ENCODE peak calls at places on chromosomes 7 and 10, in six cellular contexts. A, Z, I, O, Y and C are unnamed samples. For H3K4me1, the result is how much of the 10 kb centered on the place peaks cover.

GRCh38 chr10:11602919-11603523 is 8.4 kb downstream of the USP6NL start:
- DNase-seq in I (peak), Y (no peak), Z (no peak), A (peak), O (peak), C (no peak)

GRCh38 chr7:147990837-147991236 is 599.7 kb upstream of the C7orf33 start:
- DNase-seq in Z (no peak), O (no peak), Y (no peak), A (no peak), I (no peak), C (no peak)

GRCh38 chr10:14688606-14689005 is 86.1 kb downstream of the FAM107B start:
- DNase-seq in Z (no peak), O (peak), A (peak), Y (no peak), I (no peak), C (no peak)

GRCh38 chr10:69089638-69090599 is 2.0 kb downstream of the SRGN start:
- DNase-seq in A (peak), O (peak), Y (no peak), Z (peak), I (no peak), C (no peak)

GRCh38 chr10:43137971-43138756 is at the start of gene CSGALNACT2:
- DNase-seq in Y (peak), I (peak), A (peak), Z (peak), O (peak), C (peak)

GRCh38 chr7:150848111-150848510 is 4.2 kb upstream of the AOC1 start:
- DNase-seq in A (no peak), Z (no peak), I (no peak), O (no peak), Y (no peak), C (no peak)

GRCh38 chr7:69825031-69825681 is 226.9 kb downstream of the AUTS2 start:
- DNase-seq in A (no peak), Y (no peak), O (no peak), Z (no peak), I (no peak), C (no peak)

GRCh38 chr7:12386237-12386839 is 17.3 kb downstream of the VWDE start:
- DNase-seq in O (no peak), I (no peak), Z (no peak), A (no peak), Y (no peak), C (no peak)

GRCh38 chr10:93376372-93377296 is 105.5 kb downstream of the MYOF start:
- DNase-seq in A (peak), O (peak), I (peak), Z (peak), Y (peak), C (peak)

GRCh38 chr7:74294191-74294998 is 5.2 kb downstream of the CLIP2 start:
- DNase-seq in Z (no peak), I (no peak), O (no peak), A (peak), Y (no peak), C (no peak)

GRCh38 chr10:106652279-106652678 is 512.2 kb downstream of the SORCS1 start:
- DNase-seq in I (no peak), A (no peak), Z (no peak), Y (no peak), O (no peak), C (no peak)

GRCh38 chr10:31756131-31757119 is 172.2 kb downstream of the ARHGAP12 start:
- DNase-seq in I (no peak), O (no peak), A (no peak), Z (no peak), Y (no peak), C (no peak)

GRCh38 chr7:20214787-20215669 is 2.2 kb downstream of the MACC1 start:
- DNase-seq in A (peak), I (peak), Y (no peak), Z (no peak), O (no peak), C (no peak)

GRCh38 chr10:49781247-49781646 is 19.1 kb upstream of the OGDHL start:
- DNase-seq in A (peak), I (no peak), O (peak), Z (no peak), Y (no peak), C (no peak)

GRCh38 chr7:42426163-42426562 is 189.2 kb upstream of the GLI3 start:
- DNase-seq in A (peak), Z (no peak), Y (no peak), O (peak), I (no peak), C (no peak)

GRCh38 chr7:20351901-20352300 is 21.2 kb downstream of the ITGB8 start:
- DNase-seq in O (peak), I (no peak), A (peak), Y (no peak), Z (no peak), C (no peak)

GRCh38 chr10:106571216-106571954 is 593.1 kb downstream of the SORCS1 start:
- DNase-seq in Y (peak), O (peak), I (peak), A (peak), Z (no peak), C (no peak)

GRCh38 chr7:7408001-7408770 is 127.5 kb downstream of the COL28A1 start:
- DNase-seq in O (no peak), A (no peak), Z (peak), I (peak), Y (no peak), C (no peak)

GRCh38 chr10:71767420-71768035 is 5.8 kb downstream of the VSIR start:
- DNase-seq in Z (peak), A (peak), O (no peak), Y (peak), I (peak), C (no peak)

GRCh38 chr10:2895616-2896196 is 171.6 kb upstream of the PFKP start:
- DNase-seq in O (no peak), Y (no peak), A (no peak), Z (no peak), I (no peak), C (no peak)

GRCh38 chr10:90817173-90817889 is 40.5 kb downstream of the HTR7 start:
- DNase-seq in A (no peak), Y (no peak), Z (no peak), O (no peak), I (no peak), C (no peak)

GRCh38 chr7:74138334-74138867 is 35.8 kb upstream of the EIF4H start:
- DNase-seq in O (no peak), I (no peak), Z (no peak), Y (no peak), A (no peak), C (no peak)

GRCh38 chr10:114925675-114926204 is 12.3 kb upstream of the TRUB1 start:
- DNase-seq in A (peak), Y (no peak), Z (no peak), I (peak), O (peak), C (no peak)

GRCh38 chr7:105935250-105935649 is 27.8 kb upstream of the CDHR3 start:
- DNase-seq in O (no peak), A (no peak), Z (no peak), Y (no peak), I (no peak), C (no peak)

DNA sequence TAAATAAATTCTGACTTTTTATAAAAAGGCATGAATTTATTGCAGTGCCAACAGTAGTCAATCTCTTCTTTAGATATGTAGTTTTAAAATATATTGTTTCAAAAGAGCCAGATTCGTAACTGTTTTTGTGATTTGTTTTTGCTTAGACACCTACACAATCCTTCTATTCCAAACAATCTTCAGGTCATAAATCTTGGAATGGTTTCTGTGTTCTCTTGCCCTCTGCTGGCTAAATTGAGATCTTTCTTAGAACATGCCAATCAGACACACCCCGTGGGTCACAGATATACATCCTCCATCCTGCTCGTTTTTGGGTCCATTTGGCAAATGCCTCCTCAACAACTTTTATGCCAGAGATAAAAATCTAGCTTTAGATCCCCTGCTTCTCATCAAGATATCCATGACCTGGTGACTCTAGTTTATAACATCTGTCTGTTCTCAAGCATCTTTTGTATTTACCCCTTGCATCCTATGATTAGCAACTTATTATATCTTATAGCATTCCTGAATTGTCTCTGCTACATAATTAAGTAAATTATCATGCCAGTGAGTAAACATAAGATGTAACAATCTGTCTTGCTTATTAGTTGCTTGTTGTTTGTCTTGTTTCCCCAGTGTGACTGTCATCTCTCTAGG is 35.3 kb upstream of the IFRD1 start:
- DNase-seq in A (peak), I (peak), Y (no peak), Z (no peak), O (peak), C (no peak)
- TF ChIP-seq CTCF in A (peak), I (peak), Y (peak), Z (peak), O (peak), C (peak)

GRCh38 chr7:158529181-158530096 is 58.2 kb downstream of the PTPRN2 start:
- DNase-seq in O (no peak), Y (no peak), A (no peak), I (no peak), Z (no peak), C (no peak)
- H3K4me1 ChIP-seq in O (under half), Y (under half), A (under half), I (under half), Z (under half), C (under half)

GRCh38 chr10:15829495-15829894 is 30.8 kb downstream of the MINDY3 start:
- DNase-seq in Z (no peak), A (no peak), Y (no peak), O (no peak), I (no peak), C (no peak)

GRCh38 chr10:15821046-15821683 is 39.1 kb downstream of the MINDY3 start:
- DNase-seq in Z (no peak), Y (no peak), A (peak), I (no peak), O (no peak), C (no peak)

DNA sequence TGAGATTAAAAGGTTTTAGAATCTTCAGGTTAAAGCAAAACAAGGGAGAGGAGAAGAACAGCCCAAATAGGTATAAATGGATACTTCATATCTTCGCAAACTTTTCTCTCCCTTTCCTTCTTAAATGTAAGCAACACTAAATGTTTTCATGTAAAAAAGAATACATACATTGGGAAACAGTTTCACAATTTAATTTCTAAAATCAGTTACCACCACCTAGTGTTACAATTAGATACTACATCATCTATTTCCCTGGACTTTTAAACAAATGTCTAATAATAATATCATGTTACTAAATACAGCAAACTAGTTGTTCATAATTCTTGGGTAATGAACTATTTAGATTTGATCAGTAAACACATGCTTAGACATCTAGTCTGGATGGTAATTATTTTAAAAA is 35.8 kb downstream of the MINDY3 start:
- DNase-seq in O (peak), Y (no peak), A (peak), I (no peak), Z (no peak), C (no peak)
- TF ChIP-seq CTCF in O (peak), Y (peak), A (no peak), I (peak), Z (peak), C (peak)

GRCh38 chr7:111775205-111775604 is 212.9 kb upstream of the IMMP2L start:
- DNase-seq in I (no peak), Z (no peak), A (no peak), Y (no peak), O (no peak), C (no peak)
- H3K4me1 ChIP-seq in I (under half), Z (under half), A (under half), Y (under half), O (under half), C (under half)